ENCODE peak calls at places on chromosomes 11 and 22, in nine cellular contexts. Z, G, L, V, Q, D, W, A and N are unnamed samples.
A peak's percentile ranks its signal among the peaks of the same experiment; 100 is the strongest.

GRCh38 chr22:37640591-37641250 is 1.3 kb downstream of the SH3BP1 start:
- DNase-seq in L (peak; percentile 33), Q (peak; percentile 61), W (no peak), V (no peak), D (no peak), G (peak; percentile 24), A (no peak), Z (no peak), N (no peak)

GRCh38 chr11:34564406-34564805 is 50.8 kb upstream of the ELF5 start:
- DNase-seq in Z (no peak), A (peak; percentile 17), G (no peak), D (peak; percentile 71), W (no peak), L (no peak), Q (no peak), V (peak; percentile 58), N (no peak)

GRCh38 chr11:34609850-34610249 is 11.0 kb upstream of the EHF start:
- DNase-seq in A (no peak), W (no peak), G (no peak), V (no peak), L (no peak), Z (no peak), Q (peak; percentile 17), D (peak; percentile 29), N (no peak)

GRCh38 chr11:110092577-110093406 is at the start of gene ZC3H12C:
- DNase-seq in W (no peak), D (peak; percentile 96), G (no peak), Z (peak; percentile 88), A (peak; percentile 97), V (peak; percentile 93), Q (peak; percentile 88), L (no peak), N (peak; percentile 85)

GRCh38 chr11:44711772-44712608 is 14.8 kb upstream of the TSPAN18 start:
- DNase-seq in W (no peak), Z (no peak), L (no peak), A (no peak), V (no peak), G (no peak), D (no peak), Q (no peak), N (no peak)

GRCh38 chr11:23688835-23689234 is 808.0 kb upstream of the LUZP2 start:
- DNase-seq in W (no peak), Z (no peak), G (no peak), L (no peak), D (peak; percentile 54), V (peak; percentile 41), A (no peak), Q (no peak), N (no peak)

GRCh38 chr11:18394928-18395734 is 768 bp downstream of the LDHA start:
- DNase-seq in A (peak; percentile 20), L (no peak), Z (peak; percentile 40), W (no peak), G (peak; percentile 19), D (no peak), Q (peak; percentile 48), V (peak; percentile 37), N (no peak)

GRCh38 chr11:118621071-118621815 is 13.8 kb downstream of the PHLDB1 start:
- DNase-seq in V (peak; percentile 91), A (peak; percentile 96), L (peak; percentile 15), G (no peak), D (peak; percentile 90), Q (peak; percentile 92), W (no peak), Z (peak; percentile 92), N (peak; percentile 97)

GRCh38 chr22:19518568-19519030 is 5.6 kb downstream of the CLDN5 start:
- DNase-seq in A (no peak), V (no peak), W (no peak), G (no peak), L (no peak), D (no peak), Z (no peak), Q (no peak), N (no peak)

GRCh38 chr22:27139935-27140493 is 482.6 kb downstream of the MIAT start:
- DNase-seq in G (no peak), D (no peak), Z (peak; percentile 46), V (peak; percentile 89), Q (no peak), W (no peak), A (no peak), L (no peak), N (peak; percentile 59)

GRCh38 chr11:66160709-66161108 is 90.6 kb downstream of the PACS1 start:
- DNase-seq in L (no peak), Q (no peak), W (no peak), D (no peak), A (no peak), V (no peak), G (no peak), Z (no peak), N (no peak)

GRCh38 chr11:10542776-10543175 is 1.8 kb upstream of the RNF141 start:
- DNase-seq in Z (no peak), L (no peak), Q (no peak), D (no peak), G (no peak), W (no peak), V (no peak), A (no peak), N (no peak)

GRCh38 chr11:47259178-47259977 is 1.6 kb downstream of the NR1H3 start:
- DNase-seq in L (peak; percentile 23), Q (peak; percentile 69), V (peak; percentile 46), D (peak; percentile 82), Z (no peak), G (peak; percentile 26), W (no peak), A (peak; percentile 68), N (peak; percentile 61)

GRCh38 chr22:48576333-48577013 is 1251.2 kb downstream of the BRD1 start:
- DNase-seq in L (no peak), A (no peak), Z (peak; percentile 47), V (peak; percentile 23), Q (no peak), D (no peak), G (no peak), W (no peak), N (no peak)

GRCh38 chr11:4093519-4094347 is 866 bp upstream of the RRM1 start:
- DNase-seq in Z (no peak), W (no peak), A (no peak), Q (peak; percentile 30), L (no peak), V (no peak), G (no peak), D (no peak), N (no peak)

GRCh38 chr11:126419801-126420729 is 64.6 kb downstream of the ST3GAL4 start:
- DNase-seq in D (no peak), V (no peak), Q (no peak), L (no peak), Z (no peak), W (no peak), G (no peak), A (no peak), N (no peak)

DNA sequence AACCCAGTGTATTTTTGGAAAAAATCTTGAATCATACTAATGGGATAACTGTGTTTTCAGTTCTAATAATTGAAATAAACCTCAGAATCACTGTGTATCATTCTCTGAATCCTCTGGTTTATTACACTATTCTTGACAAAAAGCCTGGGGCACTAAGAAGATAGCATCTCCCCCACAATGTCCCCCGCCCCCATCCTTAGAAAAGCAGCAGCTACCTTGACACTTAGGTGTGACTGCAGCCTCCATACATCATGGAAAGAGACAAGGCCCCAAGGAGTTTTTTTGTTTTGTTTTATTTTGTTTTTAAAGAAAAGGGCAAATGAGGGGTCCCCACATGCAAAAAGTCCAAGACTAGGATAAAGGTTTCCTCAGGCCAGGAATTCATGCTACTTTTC is 124.8 kb downstream of the APOL5 start:
- DNase-seq in G (no peak), Z (no peak), L (no peak), W (no peak), V (no peak), A (no peak), D (no peak), Q (no peak), N (no peak)
- H3K4me1 ChIP-seq in G (no peaks in the 10 kb centered on the region), Z (no peaks in the 10 kb centered on the region), L (no peaks in the 10 kb centered on the region), W (no peaks in the 10 kb centered on the region), V (peaks cover 8% of the 10 kb centered on the region), A (peaks cover 37% of the 10 kb centered on the region), D (peaks cover 15% of the 10 kb centered on the region), Q (no peaks in the 10 kb centered on the region), N (peaks cover 5% of the 10 kb centered on the region)

DNA sequence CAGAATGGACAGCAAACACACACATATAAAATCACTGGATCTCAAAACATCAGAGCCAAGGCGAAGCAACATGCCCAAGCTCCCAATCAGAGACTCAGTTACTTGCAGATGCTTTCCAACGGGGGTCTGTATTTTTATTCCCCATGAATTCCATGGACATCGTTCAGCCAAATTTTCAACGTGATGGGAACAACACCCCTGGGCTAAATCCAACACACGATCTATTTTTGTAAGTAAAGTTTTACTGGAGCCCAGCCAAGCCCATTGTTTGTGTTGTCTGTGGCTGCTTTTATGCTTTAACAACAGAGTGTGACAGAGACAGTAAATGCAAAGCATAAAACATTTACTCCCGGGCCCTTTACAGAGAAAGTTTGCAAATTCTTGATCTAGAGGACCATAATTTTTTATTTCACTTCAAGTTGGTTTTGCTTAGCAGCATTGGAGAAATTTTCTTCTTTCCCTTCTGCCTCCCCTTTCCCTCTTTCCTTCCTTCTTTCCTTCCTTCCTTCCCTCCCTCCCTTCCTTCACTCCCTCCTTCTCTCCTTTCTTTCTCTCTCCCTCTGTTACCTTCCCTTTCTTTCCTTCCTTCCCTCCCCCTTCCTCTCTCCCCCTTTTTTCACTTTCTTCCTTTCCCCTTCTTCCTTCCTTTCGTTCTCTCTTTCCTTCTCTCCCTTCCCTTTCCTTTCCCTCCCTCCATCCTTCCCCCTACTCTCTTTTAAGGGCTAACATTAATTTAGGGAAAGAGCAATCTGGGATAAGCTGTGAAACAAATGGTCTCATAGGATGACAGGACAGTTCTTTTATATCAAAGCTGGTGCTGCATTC is 33.9 kb downstream of the SLC5A1 start:
- DNase-seq in L (no peak), Z (no peak), D (no peak), W (no peak), Q (no peak), V (no peak), G (no peak), A (no peak), N (no peak)
- H3K4me1 ChIP-seq in L (no peaks in the 10 kb centered on the region), Z (no peaks in the 10 kb centered on the region), D (no peaks in the 10 kb centered on the region), W (no peaks in the 10 kb centered on the region), Q (no peaks in the 10 kb centered on the region), V (peaks cover 4% of the 10 kb centered on the region), G (no peaks in the 10 kb centered on the region), A (peaks cover 41% of the 10 kb centered on the region), N (no peaks in the 10 kb centered on the region)

GRCh38 chr22:49946612-49947295 is 13.8 kb upstream of the PIM3 start:
- DNase-seq in D (no peak), V (no peak), W (no peak), L (no peak), A (no peak), Z (no peak), Q (peak; percentile 75), G (no peak), N (no peak)
- H3K4me1 ChIP-seq in D (peaks cover 32% of the 10 kb centered on the region), V (peaks cover under 1% of the 10 kb centered on the region), W (peaks cover 7% of the 10 kb centered on the region), L (peaks cover 9% of the 10 kb centered on the region), A (peaks cover 56% of the 10 kb centered on the region), Z (no peaks in the 10 kb centered on the region), Q (peaks cover 10% of the 10 kb centered on the region), G (peaks cover 13% of the 10 kb centered on the region), N (no peaks in the 10 kb centered on the region)

GRCh38 chr22:17436981-17437410 is 67.7 kb downstream of the CECR2 start:
- DNase-seq in Z (no peak), Q (no peak), W (no peak), D (no peak), V (no peak), G (no peak), L (no peak), A (no peak), N (no peak)
- H3K4me1 ChIP-seq in Z (peaks cover 2% of the 10 kb centered on the region), Q (no peaks in the 10 kb centered on the region), W (no peaks in the 10 kb centered on the region), D (no peaks in the 10 kb centered on the region), V (no peaks in the 10 kb centered on the region), G (no peaks in the 10 kb centered on the region), L (no peaks in the 10 kb centered on the region), A (no peaks in the 10 kb centered on the region), N (no peaks in the 10 kb centered on the region)